ENCODE peak calls at places on chromosomes 2 and 18, in eight cellular contexts. V is cardiac muscle cell, D is AG04450, A is astrocyte of the cerebellum, K is heart left ventricle, N is H9, M is neural crest cell, C is foreskin keratinocyte. Z is an unnamed sample.

GRCh38 chr18:33781429-33781828 is 203.4 kb downstream of the ASXL3 start:
- DNase-seq in K (no peak), D (no peak), V (no peak), C (no peak), N (no peak), A (no peak), M (no peak), Z (no peak)

GRCh38 chr18:37483984-37484892 is 81.4 kb downstream of the CELF4 start:
- DNase-seq in V (no peak), D (no peak), N (peak; percentile 59), K (no peak), C (no peak), A (no peak), M (no peak), Z (no peak)

GRCh38 chr2:128605421-128605820 is 286.8 kb upstream of the HS6ST1 start:
- DNase-seq in A (no peak), C (no peak), K (peak; percentile 44), N (peak; percentile 20), M (no peak), V (no peak), D (no peak), Z (no peak)

GRCh38 chr2:8704906-8705305 is 23.1 kb downstream of the ID2 start:
- DNase-seq in C (no peak), M (no peak), A (peak; percentile 15), K (no peak), V (peak; percentile 4), D (no peak), N (no peak), Z (no peak)

GRCh38 chr2:57882895-57883515 is 163.6 kb upstream of the VRK2 start:
- DNase-seq in D (no peak), N (no peak), K (no peak), V (peak; percentile 19), M (no peak), A (peak; percentile 6), C (no peak), Z (no peak)

GRCh38 chr2:46493971-46494250 is 14.5 kb downstream of the TMEM247 start:
- DNase-seq in V (peak; percentile 6), N (no peak), A (no peak), K (no peak), M (peak; percentile 29), C (no peak), D (no peak), Z (no peak)

GRCh38 chr2:41854227-41854626 is 193.6 kb upstream of the PKDCC start:
- DNase-seq in V (no peak), M (no peak), C (peak; percentile 28), D (no peak), A (no peak), K (no peak), N (no peak), Z (no peak)

GRCh38 chr18:50218432-50219197 is 23.7 kb upstream of the MYO5B start:
- DNase-seq in V (peak; percentile 43), K (no peak), A (no peak), C (peak; percentile 18), M (no peak), N (peak; percentile 45), D (no peak), Z (no peak)

GRCh38 chr2:21643180-21643579 is 519.4 kb downstream of the TDRD15 start:
- DNase-seq in M (no peak), K (no peak), V (no peak), N (no peak), A (peak; percentile 65), D (peak; percentile 6), C (no peak), Z (no peak)

GRCh38 chr2:200962821-200963128 is 685 bp downstream of the ORC2 start:
- DNase-seq in V (no peak), D (no peak), K (no peak), N (no peak), A (no peak), M (no peak), C (no peak), Z (no peak)

GRCh38 chr2:37625781-37626548 is 45.5 kb downstream of the CDC42EP3 start:
- DNase-seq in C (no peak), N (no peak), D (no peak), K (no peak), A (no peak), M (no peak), V (no peak), Z (no peak)

DNA sequence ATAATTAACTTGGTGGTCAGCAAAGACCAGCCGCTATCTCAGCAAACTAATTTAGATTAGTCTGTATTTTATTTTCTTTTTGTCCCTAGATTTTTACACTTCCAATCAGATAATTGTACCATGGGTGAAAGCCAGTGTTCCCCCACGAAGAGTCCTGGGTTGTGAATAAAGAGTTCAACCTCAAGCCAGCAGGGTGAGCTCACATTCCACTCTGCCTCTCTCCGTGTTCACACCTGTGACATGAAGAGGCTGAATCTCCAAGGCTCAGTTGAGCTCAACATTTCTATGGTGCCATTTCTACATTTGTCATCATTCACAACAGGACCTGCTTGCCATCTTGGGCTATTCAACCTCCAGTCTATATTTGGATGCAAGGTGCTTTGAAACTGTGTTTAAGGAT is 771.5 kb downstream of the GALR1 start:
- DNase-seq in C (no peak), M (no peak), A (no peak), K (no peak), V (no peak), D (no peak), N (no peak), Z (no peak)
- TF ChIP-seq CTCF in C (no peak), M (peak; percentile 42), A (no peak), K (no peak), V (no peak), D (no peak), N (peak; percentile 64), Z (peak; percentile 30)

GRCh38 chr18:58148954-58149471 is 105.0 kb downstream of the NEDD4L start:
- DNase-seq in D (no peak), M (no peak), V (no peak), A (no peak), K (no peak), N (no peak), C (no peak), Z (no peak)
- TF ChIP-seq CTCF in D (no peak), M (no peak), V (no peak), A (no peak), K (no peak), N (no peak), C (no peak), Z (no peak)

GRCh38 chr2:232488721-232489300 is 1.2 kb upstream of the ECEL1 start:
- DNase-seq in K (peak; percentile 20), V (no peak), N (no peak), D (no peak), M (no peak), C (no peak), A (no peak), Z (no peak)

GRCh38 chr2:232486558-232487384 is 863 bp downstream of the ECEL1 start:
- DNase-seq in K (peak; percentile 42), A (no peak), M (no peak), N (peak; percentile 49), C (no peak), D (no peak), V (no peak), Z (no peak)

GRCh38 chr2:232487385-232488096 is at the start of gene ECEL1:
- DNase-seq in A (no peak), C (no peak), K (peak; percentile 64), V (no peak), D (no peak), N (peak; percentile 41), M (peak; percentile 35), Z (peak; percentile 68)

GRCh38 chr2:232489516-232490220 is 2.0 kb upstream of the ECEL1 start:
- DNase-seq in K (peak; percentile 49), C (no peak), N (peak; percentile 47), V (no peak), D (no peak), M (no peak), A (no peak), Z (no peak)

GRCh38 chr2:232488097-232488711 is 570 bp upstream of the ECEL1 start:
- DNase-seq in D (no peak), A (no peak), C (no peak), N (peak; percentile 80), V (no peak), K (peak; percentile 54), M (no peak), Z (no peak)
- TF ChIP-seq CTCF in D (no peak), A (no peak), C (no peak), N (peak; percentile 52), V (no peak), K (no peak), M (no peak), Z (peak; percentile 13)

DNA sequence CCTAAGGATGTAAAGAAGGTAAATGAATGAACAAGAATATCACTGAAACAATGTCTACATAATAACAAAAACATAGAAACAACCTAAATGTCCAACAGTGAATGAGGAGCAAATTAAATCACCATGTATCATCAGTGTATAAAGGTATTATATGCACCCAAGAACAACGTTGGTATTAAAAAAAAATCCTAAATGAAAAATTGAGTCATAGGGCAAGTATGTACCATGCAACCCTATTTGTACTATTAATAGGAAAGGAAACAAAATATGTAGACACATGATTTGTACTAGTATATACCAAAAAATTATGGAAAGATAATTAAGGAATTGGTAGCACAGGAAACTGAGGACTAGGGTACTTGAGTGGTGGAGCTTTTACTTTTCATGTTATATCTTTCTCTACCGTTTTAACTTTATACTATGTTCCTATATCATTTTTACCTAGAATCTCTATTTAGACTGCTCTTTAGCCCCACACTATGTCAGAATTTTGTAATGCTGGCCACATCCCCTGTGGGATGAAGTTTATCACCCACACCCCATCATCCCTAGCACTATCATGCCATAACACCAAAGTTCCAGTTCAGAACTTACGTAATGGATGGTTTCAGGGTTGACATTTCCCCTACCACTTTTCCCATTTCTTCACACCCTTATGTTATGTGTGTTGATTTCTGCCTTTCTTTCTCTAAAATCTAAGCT is 25.6 kb downstream of the IKZF2 start:
- DNase-seq in V (peak; percentile 21), N (no peak), K (no peak), C (peak; percentile 66), M (no peak), A (no peak), D (no peak), Z (no peak)
- TF ChIP-seq CTCF in V (peak; percentile 10), N (no peak), K (no peak), C (peak; percentile 40), M (no peak), A (no peak), D (no peak), Z (no peak)